ENCODE peak calls at places on chromosomes 7 and 10, in ten cellular contexts. One of them, this sample, is unnamed.

GRCh38 chr7:27190284-27190748 is 5.3 kb upstream of the HOXA11 start:
- DNase-seq in cerebellum: no peak
- DNase-seq in caudate nucleus: no peak
- DNase-seq in D341Med: no peak
- DNase-seq in NCI-H1105 treated with DMSO at 0.1 percent for 48 hours: no peak
- DNase-seq in KBM-7: no peak
- DNase-seq in upper lobe of right lung: no peak
- DNase-seq in brain microvascular endothelial cell: no peak
- DNase-seq in activated CD8-positive, alpha-beta memory T cell treated with anti-CD3 and anti-CD28 coated beads for 48 hours: no peak
- DNase-seq in activated CD4-positive, alpha-beta T cell treated with anti-CD3 and anti-CD28 coated beads for 24 hours: no peak
- DNase-seq in this sample: no peak

GRCh38 chr10:34698979-34699378 is 116.1 kb downstream of the PARD3 start:
- DNase-seq in cerebellum: no peak
- DNase-seq in caudate nucleus: no peak
- DNase-seq in D341Med: no peak
- DNase-seq in NCI-H1105 treated with DMSO at 0.1 percent for 48 hours: no peak
- DNase-seq in KBM-7: no peak
- DNase-seq in upper lobe of right lung: no peak
- DNase-seq in brain microvascular endothelial cell: peak; percentile 77
- DNase-seq in activated CD8-positive, alpha-beta memory T cell treated with anti-CD3 and anti-CD28 coated beads for 48 hours: no peak
- DNase-seq in activated CD4-positive, alpha-beta T cell treated with anti-CD3 and anti-CD28 coated beads for 24 hours: no peak
- DNase-seq in this sample: no peak

GRCh38 chr7:28784166-28784870 is 173.8 kb downstream of the TRIL start:
- DNase-seq in cerebellum: no peak
- DNase-seq in caudate nucleus: no peak
- DNase-seq in D341Med: no peak
- DNase-seq in NCI-H1105 treated with DMSO at 0.1 percent for 48 hours: peak; percentile 91
- DNase-seq in KBM-7: no peak
- DNase-seq in upper lobe of right lung: no peak
- DNase-seq in brain microvascular endothelial cell: no peak
- DNase-seq in activated CD8-positive, alpha-beta memory T cell treated with anti-CD3 and anti-CD28 coated beads for 48 hours: no peak
- DNase-seq in activated CD4-positive, alpha-beta T cell treated with anti-CD3 and anti-CD28 coated beads for 24 hours: no peak
- DNase-seq in this sample: no peak

GRCh38 chr10:132036153-132036886 is 29.4 kb upstream of the JAKMIP3 start:
- DNase-seq in cerebellum: peak; percentile 52
- DNase-seq in caudate nucleus: peak; percentile 17
- DNase-seq in D341Med: peak; percentile 62
- DNase-seq in NCI-H1105 treated with DMSO at 0.1 percent for 48 hours: no peak
- DNase-seq in KBM-7: no peak
- DNase-seq in upper lobe of right lung: no peak
- DNase-seq in brain microvascular endothelial cell: no peak
- DNase-seq in activated CD8-positive, alpha-beta memory T cell treated with anti-CD3 and anti-CD28 coated beads for 48 hours: no peak
- DNase-seq in activated CD4-positive, alpha-beta T cell treated with anti-CD3 and anti-CD28 coated beads for 24 hours: no peak
- DNase-seq in this sample: no peak

GRCh38 chr10:107589081-107589480 is 424.6 kb upstream of the SORCS1 start:
- DNase-seq in cerebellum: no peak
- DNase-seq in caudate nucleus: no peak
- DNase-seq in D341Med: no peak
- DNase-seq in NCI-H1105 treated with DMSO at 0.1 percent for 48 hours: no peak
- DNase-seq in KBM-7: no peak
- DNase-seq in upper lobe of right lung: no peak
- DNase-seq in brain microvascular endothelial cell: no peak
- DNase-seq in activated CD8-positive, alpha-beta memory T cell treated with anti-CD3 and anti-CD28 coated beads for 48 hours: no peak
- DNase-seq in activated CD4-positive, alpha-beta T cell treated with anti-CD3 and anti-CD28 coated beads for 24 hours: no peak
- DNase-seq in this sample: no peak

GRCh38 chr10:103238506-103239252 is 7.0 kb upstream of the RPEL1 start:
- DNase-seq in cerebellum: no peak
- DNase-seq in caudate nucleus: no peak
- DNase-seq in D341Med: peak; percentile 45
- DNase-seq in NCI-H1105 treated with DMSO at 0.1 percent for 48 hours: no peak
- DNase-seq in KBM-7: peak; percentile 25
- DNase-seq in upper lobe of right lung: no peak
- DNase-seq in brain microvascular endothelial cell: peak; percentile 44
- DNase-seq in activated CD8-positive, alpha-beta memory T cell treated with anti-CD3 and anti-CD28 coated beads for 48 hours: no peak
- DNase-seq in activated CD4-positive, alpha-beta T cell treated with anti-CD3 and anti-CD28 coated beads for 24 hours: no peak
- DNase-seq in this sample: no peak

GRCh38 chr7:34385385-34385784 is 272.6 kb upstream of the NPSR1 start:
- DNase-seq in cerebellum: no peak
- DNase-seq in caudate nucleus: no peak
- DNase-seq in D341Med: no peak
- DNase-seq in NCI-H1105 treated with DMSO at 0.1 percent for 48 hours: no peak
- DNase-seq in KBM-7: no peak
- DNase-seq in upper lobe of right lung: no peak
- DNase-seq in brain microvascular endothelial cell: no peak
- DNase-seq in activated CD8-positive, alpha-beta memory T cell treated with anti-CD3 and anti-CD28 coated beads for 48 hours: no peak
- DNase-seq in activated CD4-positive, alpha-beta T cell treated with anti-CD3 and anti-CD28 coated beads for 24 hours: no peak
- DNase-seq in this sample: no peak

GRCh38 chr10:123007558-123008378 is 827 bp downstream of the IKZF5 start:
- DNase-seq in cerebellum: peak; percentile 44
- DNase-seq in caudate nucleus: no peak
- DNase-seq in D341Med: no peak
- DNase-seq in NCI-H1105 treated with DMSO at 0.1 percent for 48 hours: no peak
- DNase-seq in KBM-7: peak; percentile 65
- DNase-seq in upper lobe of right lung: no peak
- DNase-seq in brain microvascular endothelial cell: peak; percentile 62
- DNase-seq in activated CD8-positive, alpha-beta memory T cell treated with anti-CD3 and anti-CD28 coated beads for 48 hours: no peak
- DNase-seq in activated CD4-positive, alpha-beta T cell treated with anti-CD3 and anti-CD28 coated beads for 24 hours: peak; percentile 14
- DNase-seq in this sample: peak; percentile 12

GRCh38 chr7:82249979-82250378 is 193.6 kb downstream of the CACNA2D1 start:
- DNase-seq in cerebellum: no peak
- DNase-seq in caudate nucleus: no peak
- DNase-seq in D341Med: no peak
- DNase-seq in NCI-H1105 treated with DMSO at 0.1 percent for 48 hours: no peak
- DNase-seq in KBM-7: no peak
- DNase-seq in upper lobe of right lung: no peak
- DNase-seq in brain microvascular endothelial cell: no peak
- DNase-seq in activated CD8-positive, alpha-beta memory T cell treated with anti-CD3 and anti-CD28 coated beads for 48 hours: no peak
- DNase-seq in activated CD4-positive, alpha-beta T cell treated with anti-CD3 and anti-CD28 coated beads for 24 hours: no peak
- DNase-seq in this sample: no peak

GRCh38 chr7:43779032-43779812 is 20.7 kb downstream of the BLVRA start:
- DNase-seq in cerebellum: no peak
- DNase-seq in caudate nucleus: no peak
- DNase-seq in D341Med: no peak
- DNase-seq in NCI-H1105 treated with DMSO at 0.1 percent for 48 hours: no peak
- DNase-seq in KBM-7: no peak
- DNase-seq in upper lobe of right lung: no peak
- DNase-seq in brain microvascular endothelial cell: no peak
- DNase-seq in activated CD8-positive, alpha-beta memory T cell treated with anti-CD3 and anti-CD28 coated beads for 48 hours: no peak
- DNase-seq in activated CD4-positive, alpha-beta T cell treated with anti-CD3 and anti-CD28 coated beads for 24 hours: no peak
- DNase-seq in this sample: no peak